ENCODE peak calls at places on chromosomes 13 and 19, in five cellular contexts. J is stomach; S is RWPE1; C is CD8-positive, alpha-beta memory T cell; O is kidney epithelial cell. R is an unnamed sample.

GRCh38 chr13:79402074-79402635 is 3.9 kb downstream of the RBM26 start:
- DNase-seq in J (no peak), S (no peak), C (no peak), O (no peak), R (no peak)

GRCh38 chr19:49594157-49595005 is 3.4 kb downstream of the PRR12 start:
- DNase-seq in J (no peak), S (no peak), C (no peak), O (no peak), R (peak)

GRCh38 chr13:44815507-44816074 is 173.7 kb downstream of the NUFIP1 start:
- DNase-seq in J (no peak), S (peak), C (no peak), O (peak), R (peak)

GRCh38 chr13:93534181-93534700 is 307.6 kb downstream of the GPC6 start:
- DNase-seq in J (no peak), S (no peak), C (no peak), O (no peak), R (no peak)

GRCh38 chr13:37132211-37132610 is 26.7 kb upstream of the CSNK1A1L start:
- DNase-seq in J (no peak), S (no peak), C (no peak), O (no peak), R (no peak)

GRCh38 chr13:74134226-74134776 is at the start of gene KLF12:
- DNase-seq in J (peak), S (peak), C (peak), O (peak), R (peak)

GRCh38 chr19:53177986-53178385 is 15.2 kb downstream of the ZNF665 start:
- DNase-seq in J (no peak), S (no peak), C (no peak), O (no peak), R (no peak)

GRCh38 chr19:33374406-33374703 is 846 bp downstream of the CEBPG start:
- DNase-seq in J (no peak), S (no peak), C (no peak), O (no peak), R (no peak)

GRCh38 chr19:5103061-5103701 is 134.3 kb downstream of the KDM4B start:
- DNase-seq in J (peak), S (no peak), C (no peak), O (no peak), R (no peak)

GRCh38 chr13:35157143-35157755 is 215.2 kb downstream of the NBEA start:
- DNase-seq in J (no peak), S (peak), C (no peak), O (no peak), R (peak)

R was measured in colonic mucosa.